ENCODE peak calls at places on chromosome 16, in ten cellular contexts. Y is fibroblast of pulmonary artery; E is mucosa of descending colon; D is kidney; Z is brain microvascular endothelial cell; B is AG09309; S is CD8-positive, alpha-beta T cell; M is ascending aorta; R is GM23338; V is psoas muscle. C is an unnamed sample.

GRCh38 chr16:48895142-48895541 is 285.2 kb upstream of the N4BP1 start:
- DNase-seq in R (peak; percentile 23), B (no peak), S (no peak), D (no peak), Z (no peak), M (no peak), Y (no peak), E (no peak), V (no peak), C (no peak)

GRCh38 chr16:55257971-55258613 is 65.9 kb upstream of the IRX6 start:
- DNase-seq in Z (peak; percentile 40), R (peak; percentile 86), B (peak; percentile 23), E (peak; percentile 86), M (no peak), D (peak; percentile 78), Y (peak; percentile 50), V (peak; percentile 52), S (no peak), C (peak; percentile 44)

GRCh38 chr16:1102921-1103648 is 7.0 kb upstream of the C1QTNF8 start:
- DNase-seq in R (peak; percentile 70), V (peak; percentile 65), B (no peak), Z (no peak), D (no peak), Y (peak; percentile 16), M (no peak), S (peak; percentile 60), E (peak; percentile 80), C (no peak)

GRCh38 chr16:76947694-76948093 is 243.3 kb upstream of the MON1B start:
- DNase-seq in Y (no peak), E (no peak), Z (no peak), M (no peak), D (no peak), R (no peak), S (no peak), B (no peak), V (no peak), C (peak; percentile 16)

GRCh38 chr16:66947302-66948033 is 12.2 kb downstream of the CES2 start:
- DNase-seq in Y (peak; percentile 88), V (peak; percentile 83), E (peak; percentile 84), D (no peak), S (peak; percentile 67), R (peak; percentile 94), M (peak; percentile 93), Z (peak; percentile 79), B (peak; percentile 53), C (peak; percentile 84)

GRCh38 chr16:20147091-20147490 is 73.4 kb upstream of the GPR139 start:
- DNase-seq in Z (no peak), V (no peak), Y (no peak), B (no peak), R (no peak), D (no peak), E (no peak), S (no peak), M (no peak), C (no peak)

GRCh38 chr16:56606071-56606687 is 2.2 kb upstream of the MT2A start:
- DNase-seq in B (peak; percentile 41), R (no peak), Y (peak; percentile 93), S (no peak), E (no peak), V (peak; percentile 79), M (peak; percentile 77), Z (peak; percentile 62), D (no peak), C (no peak)

GRCh38 chr16:30875881-30876791 is 17.7 kb downstream of the BCL7C start:
- DNase-seq in Z (no peak), D (no peak), E (peak; percentile 61), S (no peak), Y (no peak), B (no peak), M (no peak), R (peak; percentile 33), V (no peak), C (no peak)

GRCh38 chr16:73965591-73965990 is 331.0 kb upstream of the PSMD7 start:
- DNase-seq in Y (no peak), R (no peak), D (no peak), B (no peak), Z (no peak), V (no peak), E (no peak), M (no peak), S (no peak), C (no peak)

GRCh38 chr16:57285379-57285778 is 907 bp upstream of the PLLP start:
- DNase-seq in B (no peak), S (no peak), Y (no peak), R (no peak), V (no peak), Z (no peak), D (no peak), E (no peak), M (no peak), C (no peak)

GRCh38 chr16:79007614-79008013 is 592.9 kb downstream of the MAF start:
- DNase-seq in V (no peak), R (no peak), Y (no peak), S (no peak), M (no peak), D (no peak), Z (no peak), E (no peak), B (no peak), C (no peak)

GRCh38 chr16:79009911-79010310 is 590.6 kb downstream of the MAF start:
- DNase-seq in B (no peak), R (no peak), V (no peak), Y (no peak), S (no peak), D (no peak), M (no peak), Z (no peak), E (no peak), C (no peak)

GRCh38 chr16:79006762-79007161 is 593.8 kb downstream of the MAF start:
- DNase-seq in V (no peak), R (no peak), Y (no peak), D (no peak), Z (no peak), M (no peak), E (no peak), B (no peak), S (no peak), C (no peak)

GRCh38 chr16:79008869-79009179 is 591.7 kb downstream of the MAF start:
- DNase-seq in R (no peak), B (no peak), M (no peak), E (no peak), S (no peak), D (no peak), Y (no peak), V (no peak), Z (no peak), C (no peak)

DNA sequence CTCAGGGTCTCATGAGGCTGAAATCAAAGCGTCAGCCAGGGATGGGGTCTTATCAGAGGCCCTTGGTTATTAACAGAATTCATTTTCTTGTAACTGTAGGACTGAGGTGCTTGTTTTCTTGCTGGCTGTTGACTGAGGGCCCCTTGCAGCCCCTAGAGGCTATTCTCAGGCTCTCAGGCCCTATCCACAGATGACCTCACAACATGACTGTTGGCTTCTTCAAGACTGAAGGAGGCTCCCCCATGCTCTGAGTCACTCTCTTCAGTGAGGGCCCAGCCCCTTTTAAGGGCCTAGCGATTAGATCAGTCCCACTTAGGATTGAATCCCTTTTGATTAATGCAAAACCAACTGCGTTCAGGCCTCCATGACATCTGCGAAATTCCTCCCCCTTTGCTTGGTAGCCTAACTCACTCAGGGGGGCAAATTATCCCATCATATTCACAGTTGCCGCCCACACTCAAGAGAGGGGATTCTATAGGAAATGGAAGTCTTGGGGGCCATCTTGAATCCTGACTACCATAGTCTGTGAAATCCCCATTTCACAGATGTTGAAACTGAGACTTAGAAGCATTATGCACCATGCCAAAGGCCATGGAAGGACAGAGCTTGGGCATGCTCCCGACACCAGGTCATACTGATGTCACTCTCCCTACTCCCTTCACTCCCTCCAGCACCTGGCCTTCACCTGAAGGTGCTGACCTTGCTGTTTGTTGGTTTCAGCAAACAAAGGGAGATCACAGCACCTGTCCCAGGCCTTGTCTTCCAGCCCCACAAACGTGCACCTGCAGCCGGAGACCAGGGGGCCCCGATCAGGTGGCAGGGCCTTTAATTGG is 592.3 kb downstream of the MAF start:
- DNase-seq in V (no peak), B (no peak), D (no peak), Z (no peak), Y (no peak), E (no peak), R (no peak), M (no peak), S (no peak), C (no peak)
- TF ChIP-seq CTCF in V (no peak), B (no peak), D (no peak), Z (no peak), Y (no peak), E (no peak), R (no peak), M (no peak), S (no peak), C (no peak)

GRCh38 chr16:85395207-85395912 is 217.8 kb upstream of the GSE1 start:
- DNase-seq in S (no peak), V (peak; percentile 81), B (peak; percentile 97), M (peak; percentile 96), R (no peak), Z (peak; percentile 95), E (peak; percentile 62), D (peak; percentile 96), Y (peak; percentile 99), C (peak; percentile 97)
- H3K4me3 ChIP-seq in S (no peak overlapping the region), V (no peak overlapping the region), B (no peak overlapping the region), M (peak overlapping the region; percentile 42), R (no peak overlapping the region), Z (no peak overlapping the region), E (no peak overlapping the region), D (no peak overlapping the region), Y (no peak overlapping the region), C (no peak overlapping the region)

DNA sequence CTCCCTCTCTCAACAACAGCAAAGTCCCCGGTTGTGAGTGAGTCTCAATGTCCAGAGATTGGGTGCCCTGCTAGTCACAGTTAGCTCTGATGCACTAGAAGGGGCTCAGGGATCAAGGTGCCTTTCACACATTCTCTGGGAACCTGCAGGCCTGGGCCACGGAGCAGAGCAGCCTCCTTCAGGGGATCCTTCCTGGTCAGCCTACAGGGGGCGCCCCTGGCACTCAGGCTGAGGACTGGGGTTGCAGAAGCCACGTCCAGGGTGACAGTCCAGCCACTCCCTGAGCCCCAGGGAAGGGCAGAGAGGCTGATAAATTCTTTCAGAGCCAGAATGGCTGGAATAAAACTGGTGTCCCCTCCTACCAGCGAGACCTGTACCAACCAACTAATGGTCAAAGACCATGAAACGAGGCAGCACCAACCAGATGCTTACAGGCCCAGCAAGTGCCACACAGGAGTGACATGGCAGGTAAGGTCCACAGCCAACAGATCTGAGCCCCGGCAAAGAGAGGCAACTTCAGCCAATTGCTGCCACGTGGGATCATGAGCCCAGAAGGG is 43.5 kb downstream of the ST3GAL2 start:
- DNase-seq in Y (peak; percentile 50), D (no peak), M (no peak), B (no peak), V (peak; percentile 71), R (peak; percentile 90), S (peak; percentile 21), Z (peak; percentile 15), E (peak; percentile 92), C (peak; percentile 20)
- TF ChIP-seq CTCF in Y (peak; percentile 72), D (peak; percentile 55), M (peak; percentile 60), B (peak; percentile 77), V (peak; percentile 73), R (peak; percentile 90), S (peak; percentile 48), Z (peak; percentile 85), E (peak; percentile 64), C (peak; percentile 82)

DNA sequence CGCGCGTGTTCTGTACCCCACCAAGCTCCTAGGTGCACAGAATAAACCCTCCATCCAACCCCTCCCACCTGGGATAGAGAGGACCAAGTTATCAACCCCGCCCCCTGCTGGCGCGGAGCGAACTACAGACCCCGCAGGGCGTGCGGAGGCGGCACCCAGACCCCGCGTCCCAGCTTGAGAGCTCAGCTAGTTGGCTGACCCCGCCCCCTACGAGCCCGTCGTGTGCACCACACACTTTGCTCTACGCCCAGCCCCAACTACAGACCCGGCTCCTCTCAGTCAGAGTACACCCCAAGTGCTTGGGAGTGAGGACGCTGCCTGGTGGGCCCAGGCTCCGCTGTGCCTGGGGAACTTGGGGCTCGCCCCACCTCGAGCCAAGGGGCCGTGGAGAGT is 1.5 kb downstream of the GRIN2A start:
- DNase-seq in Y (peak; percentile 2), R (peak; percentile 97), S (no peak), Z (no peak), V (peak; percentile 20), B (no peak), M (no peak), E (peak; percentile 35), D (peak; percentile 84), C (no peak)
- H3K4me3 ChIP-seq in Y (no peak overlapping the region), R (peak overlapping the region; percentile 84), S (no peak overlapping the region), Z (no peak overlapping the region), V (no peak overlapping the region), B (no peak overlapping the region), M (peak overlapping the region; percentile 59), E (no peak overlapping the region), D (no peak overlapping the region), C (no peak overlapping the region)

C was measured in astrocyte of the spinal cord.